ENCODE peak calls at places on chromosomes 5 and 9, in six cellular contexts. J is uterus, B is sigmoid colon, P is stomach, D is HCT116, H is body of pancreas. F is an unnamed sample.

GRCh38 chr5:113091622-113092021 is 115.0 kb downstream of the DCP2 start:
- DNase-seq in D (no peak), P (no peak), B (no peak), H (no peak), J (no peak), F (no peak)

GRCh38 chr5:936149-937144 is 43.8 kb downstream of the TRIP13 start:
- DNase-seq in P (no peak), J (peak; percentile 7), H (no peak), B (peak; percentile 54), D (no peak), F (peak; percentile 40)

GRCh38 chr9:79768199-79768598 is 196.4 kb downstream of the TLE4 start:
- DNase-seq in P (no peak), J (no peak), B (no peak), D (no peak), H (no peak), F (no peak)

GRCh38 chr9:112382501-112383364 is 2.8 kb downstream of the HSDL2 start:
- DNase-seq in H (no peak), P (no peak), B (no peak), J (no peak), D (no peak), F (no peak)

GRCh38 chr9:132594412-132594811 is 12.0 kb downstream of the BARHL1 start:
- DNase-seq in J (no peak), D (no peak), H (no peak), P (no peak), B (no peak), F (no peak)

GRCh38 chr5:170597109-170597741 is 93.4 kb downstream of the KCNIP1 start:
- DNase-seq in B (peak; percentile 60), P (no peak), J (no peak), D (no peak), H (no peak), F (no peak)

GRCh38 chr9:16257604-16258003 is 612.9 kb downstream of the BNC2 start:
- DNase-seq in P (no peak), B (no peak), D (no peak), J (no peak), H (no peak), F (peak; percentile 23)

GRCh38 chr5:95526871-95527270 is 27.9 kb downstream of the SKIC3 start:
- DNase-seq in P (no peak), B (no peak), J (no peak), D (no peak), H (no peak), F (no peak)

GRCh38 chr5:80920333-80920732 is 39.8 kb upstream of the RASGRF2 start:
- DNase-seq in H (no peak), B (no peak), P (no peak), J (no peak), D (no peak), F (no peak)

GRCh38 chr9:132036521-132036920 is 43.1 kb downstream of the MED27 start:
- DNase-seq in J (no peak), H (no peak), B (no peak), D (no peak), P (no peak), F (no peak)

GRCh38 chr5:4907636-4908035 is 232.5 kb upstream of the ADAMTS16 start:
- DNase-seq in J (no peak), P (no peak), D (no peak), B (no peak), H (no peak), F (no peak)

GRCh38 chr5:58107704-58108103 is 352.2 kb downstream of the PLK2 start:
- DNase-seq in P (no peak), H (no peak), B (no peak), J (no peak), D (no peak), F (no peak)

GRCh38 chr5:71887680-71888079 is 168.6 kb downstream of the CARTPT start:
- DNase-seq in B (no peak), P (no peak), H (no peak), D (peak; percentile 77), J (no peak), F (no peak)

GRCh38 chr5:160959804-160960203 is 107.8 kb upstream of the ATP10B start:
- DNase-seq in H (peak; percentile 87), P (peak; percentile 90), J (no peak), B (no peak), D (no peak), F (peak; percentile 64)

GRCh38 chr5:473344-474192 is 30.6 kb downstream of the EXOC3 start:
- DNase-seq in P (peak; percentile 37), H (peak; percentile 34), D (no peak), B (peak; percentile 74), J (no peak), F (peak; percentile 87)

GRCh38 chr5:150342583-150342982 is 14.9 kb upstream of the TCOF1 start:
- DNase-seq in H (no peak), J (no peak), D (no peak), B (no peak), P (no peak), F (no peak)

GRCh38 chr5:119284031-119284430 is 71.8 kb upstream of the TNFAIP8 start:
- DNase-seq in J (no peak), P (no peak), B (no peak), D (no peak), H (no peak), F (no peak)

DNA sequence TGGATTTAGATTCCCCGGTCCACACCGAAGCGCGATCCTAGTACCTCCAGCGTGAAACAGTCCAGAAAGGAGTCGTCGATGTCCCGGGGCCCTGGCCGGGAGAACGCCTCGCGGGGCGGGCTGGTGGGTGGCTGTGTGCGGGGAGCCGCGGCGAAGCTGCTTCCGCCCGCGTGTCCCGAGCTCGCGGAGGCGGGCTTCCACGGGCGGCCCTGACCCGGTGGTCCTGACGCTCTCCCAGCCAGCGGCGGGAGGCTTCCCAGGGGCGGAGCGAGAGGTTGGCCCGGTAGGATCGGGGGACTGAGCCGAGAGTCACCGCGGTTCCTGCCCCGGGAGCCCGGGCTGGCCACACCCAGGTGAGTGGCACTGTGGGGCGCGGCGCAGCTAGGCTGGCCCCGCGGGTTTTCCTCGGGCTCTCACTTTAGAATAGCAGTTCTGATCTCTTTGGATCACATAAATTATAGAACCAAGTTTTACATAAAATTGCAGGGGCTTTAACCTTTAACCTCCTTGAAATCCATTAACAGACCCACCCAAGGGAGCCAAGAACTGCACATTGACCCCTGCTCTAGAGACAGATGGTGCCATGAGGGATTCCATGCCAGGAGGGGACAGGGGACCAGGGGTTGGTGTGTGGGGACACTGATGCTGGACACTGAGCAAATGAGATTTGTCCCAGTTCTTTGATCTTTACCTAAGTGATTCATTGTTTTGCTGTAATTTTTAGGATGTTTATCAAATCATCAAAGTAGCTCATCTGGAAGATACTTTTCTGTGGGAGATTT is 29.2 kb upstream of the IL31RA start:
- DNase-seq in J (no peak), H (peak; percentile 35), P (peak; percentile 35), D (no peak), B (no peak), F (no peak)
- H3K4me3 ChIP-seq in J (peak overlapping the region; percentile 6), H (peak overlapping the region; percentile 34), P (peak overlapping the region; percentile 37), D (no peak overlapping the region), B (peak overlapping the region; percentile 42), F (peak overlapping the region; percentile 3)

GRCh38 chr9:89591291-89592200 is 13.3 kb upstream of the GADD45G start:
- DNase-seq in P (no peak), J (no peak), D (no peak), H (no peak), B (no peak), F (no peak)

GRCh38 chr9:89592201-89592815 is 12.5 kb upstream of the GADD45G start:
- DNase-seq in B (no peak), P (no peak), D (no peak), J (no peak), H (no peak), F (no peak)

GRCh38 chr9:89588271-89588879 is 16.4 kb upstream of the GADD45G start:
- DNase-seq in J (no peak), B (no peak), D (no peak), P (no peak), H (no peak), F (no peak)

GRCh38 chr9:89592963-89593775 is 11.6 kb upstream of the GADD45G start:
- DNase-seq in B (no peak), D (no peak), H (no peak), J (no peak), P (no peak), F (no peak)

GRCh38 chr9:89590415-89590814 is 14.4 kb upstream of the GADD45G start:
- DNase-seq in J (no peak), B (no peak), P (no peak), H (no peak), D (no peak), F (no peak)
- TF ChIP-seq POLR2A in J (no peak), B (no peak), P (no peak), H (no peak), D (no peak), F (no peak)

DNA sequence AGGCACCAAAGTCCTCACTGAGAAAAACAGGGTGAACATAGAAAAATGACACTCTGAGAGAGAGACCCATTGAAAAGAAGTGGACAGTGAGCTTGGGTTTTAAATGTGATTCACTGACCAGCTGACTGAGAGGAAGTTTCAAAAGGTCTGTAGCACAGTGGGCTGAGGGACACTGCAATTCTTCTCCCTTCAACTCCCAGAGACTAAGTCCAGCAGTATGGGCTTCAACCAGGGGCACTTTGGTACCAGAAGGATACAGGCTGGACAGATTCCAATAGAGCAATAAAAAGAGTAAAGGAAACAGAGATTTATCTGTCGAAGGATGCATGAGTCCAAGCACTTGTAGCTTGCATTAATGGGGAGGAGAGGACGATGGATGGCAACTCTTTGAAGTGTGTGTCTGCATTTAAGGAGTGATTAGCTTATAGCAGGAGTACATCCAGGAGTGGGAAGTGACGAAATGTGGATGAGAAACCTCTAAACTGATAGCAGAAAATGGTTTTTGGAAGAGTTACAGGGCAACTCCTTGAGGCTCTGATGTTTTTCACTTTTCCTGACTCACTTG is 117.0 kb upstream of the ANKRD55 start:
- DNase-seq in B (no peak), D (peak; percentile 16), J (no peak), H (no peak), P (no peak), F (no peak)
- H3K4me3 ChIP-seq in B (no peak overlapping the region), D (no peak overlapping the region), J (no peak overlapping the region), H (no peak overlapping the region), P (no peak overlapping the region), F (no peak overlapping the region)

GRCh38 chr5:143006511-143006910 is 236.3 kb downstream of the ARHGAP26 start:
- DNase-seq in B (no peak), D (no peak), H (no peak), P (no peak), J (no peak), F (no peak)

GRCh38 chr5:143004361-143004802 is 234.2 kb downstream of the ARHGAP26 start:
- DNase-seq in D (no peak), J (no peak), H (no peak), B (no peak), P (no peak), F (no peak)

GRCh38 chr5:143003328-143003636 is 233.1 kb downstream of the ARHGAP26 start:
- DNase-seq in P (no peak), J (no peak), B (no peak), H (no peak), D (no peak), F (no peak)

GRCh38 chr5:143001764-143002351 is 231.7 kb downstream of the ARHGAP26 start:
- DNase-seq in D (no peak), H (no peak), B (no peak), J (no peak), P (no peak), F (no peak)

GRCh38 chr5:143002459-143003327 is 232.5 kb downstream of the ARHGAP26 start:
- DNase-seq in B (no peak), H (no peak), D (no peak), J (no peak), P (peak; percentile 36), F (no peak)
- TF ChIP-seq POLR2A in B (no peak), H (no peak), D (no peak), J (no peak), P (no peak), F (no peak)

F was measured in lower leg skin.